ENCODE peak calls at places on chromosome 2, in four cellular contexts. One of them, this sample, is unnamed. For H3K4me1, the result is how much of the 10 kb centered on the place peaks cover.

GRCh38 chr2:218031771-218032257 is 29.0 kb upstream of the TNS1 start:
- DNase-seq in GM23248: no peak
- DNase-seq in PC-3: no peak
- DNase-seq in right lobe of liver: no peak
- DNase-seq in this sample: no peak

GRCh38 chr2:95323347-95324155 is 26.4 kb downstream of the KCNIP3 start:
- DNase-seq in GM23248: peak
- DNase-seq in PC-3: peak
- DNase-seq in right lobe of liver: no peak
- DNase-seq in this sample: peak

GRCh38 chr2:176494949-176495353 is 225.7 kb downstream of the MTX2 start:
- DNase-seq in GM23248: peak
- DNase-seq in PC-3: no peak
- DNase-seq in right lobe of liver: no peak
- DNase-seq in this sample: peak

GRCh38 chr2:3244486-3244885 is 133.1 kb downstream of the EIPR1 start:
- DNase-seq in GM23248: no peak
- DNase-seq in PC-3: no peak
- DNase-seq in right lobe of liver: no peak
- DNase-seq in this sample: no peak

GRCh38 chr2:119253114-119253702 is 29.6 kb downstream of the STEAP3 start:
- DNase-seq in GM23248: peak
- DNase-seq in PC-3: peak
- DNase-seq in right lobe of liver: no peak
- DNase-seq in this sample: no peak

GRCh38 chr2:122683018-122683417 is 927.6 kb downstream of the TSN start:
- DNase-seq in GM23248: no peak
- DNase-seq in PC-3: peak
- DNase-seq in right lobe of liver: no peak
- DNase-seq in this sample: no peak

GRCh38 chr2:68913359-68913758 is 39.3 kb downstream of the GKN2 start:
- DNase-seq in GM23248: no peak
- DNase-seq in PC-3: no peak
- DNase-seq in right lobe of liver: no peak
- DNase-seq in this sample: no peak

GRCh38 chr2:58054264-58054663 is 7.7 kb downstream of the VRK2 start:
- DNase-seq in GM23248: peak
- DNase-seq in PC-3: no peak
- DNase-seq in right lobe of liver: no peak
- DNase-seq in this sample: no peak

GRCh38 chr2:208306291-208306690 is 40.2 kb downstream of the PIKFYVE start:
- DNase-seq in GM23248: peak
- DNase-seq in PC-3: no peak
- DNase-seq in right lobe of liver: no peak
- DNase-seq in this sample: no peak

GRCh38 chr2:223918671-223919134 is 26.4 kb downstream of the WDFY1 start:
- DNase-seq in GM23248: no peak
- DNase-seq in PC-3: no peak
- DNase-seq in right lobe of liver: no peak
- DNase-seq in this sample: no peak

GRCh38 chr2:73852020-73852419 is 23.3 kb downstream of the STAMBP start:
- DNase-seq in GM23248: peak
- DNase-seq in PC-3: peak
- DNase-seq in right lobe of liver: no peak
- DNase-seq in this sample: no peak

GRCh38 chr2:239440511-239440959 is 39.7 kb upstream of the HDAC4 start:
- DNase-seq in GM23248: peak
- DNase-seq in PC-3: no peak
- DNase-seq in right lobe of liver: no peak
- DNase-seq in this sample: no peak

GRCh38 chr2:143229411-143229810 is 100.2 kb downstream of the ARHGAP15 start:
- DNase-seq in GM23248: no peak
- DNase-seq in PC-3: no peak
- DNase-seq in right lobe of liver: no peak
- DNase-seq in this sample: no peak

GRCh38 chr2:27171351-27171848 is 22.6 kb downstream of the TCF23 start:
- DNase-seq in GM23248: peak
- DNase-seq in PC-3: no peak
- DNase-seq in right lobe of liver: peak
- DNase-seq in this sample: no peak

GRCh38 chr2:46555646-46556205 is 76.4 kb downstream of the TMEM247 start:
- DNase-seq in GM23248: no peak
- DNase-seq in PC-3: no peak
- DNase-seq in right lobe of liver: no peak
- DNase-seq in this sample: no peak

GRCh38 chr2:46410273-46411244 is 68.8 kb upstream of the TMEM247 start:
- DNase-seq in GM23248: no peak
- DNase-seq in PC-3: no peak
- DNase-seq in right lobe of liver: peak
- DNase-seq in this sample: no peak

GRCh38 chr2:49306925-49307324 is 152.6 kb upstream of the FSHR start:
- DNase-seq in GM23248: no peak
- DNase-seq in PC-3: no peak
- DNase-seq in right lobe of liver: no peak
- DNase-seq in this sample: no peak

GRCh38 chr2:162748566-162749215 is 89.9 kb downstream of the KCNH7 start:
- DNase-seq in GM23248: no peak
- DNase-seq in PC-3: no peak
- DNase-seq in right lobe of liver: no peak
- DNase-seq in this sample: no peak

GRCh38 chr2:68253211-68254068 is 1.1 kb upstream of the PPP3R1 start:
- DNase-seq in GM23248: peak
- DNase-seq in PC-3: peak
- DNase-seq in right lobe of liver: no peak
- DNase-seq in this sample: no peak

GRCh38 chr2:135963841-135964240 is 21.6 kb downstream of the DARS1 start:
- DNase-seq in GM23248: no peak
- DNase-seq in PC-3: no peak
- DNase-seq in right lobe of liver: no peak
- DNase-seq in this sample: peak

GRCh38 chr2:148959745-148960144 is 78.8 kb upstream of the LYPD6B start:
- DNase-seq in GM23248: no peak
- DNase-seq in PC-3: no peak
- DNase-seq in right lobe of liver: no peak
- DNase-seq in this sample: no peak

GRCh38 chr2:231104115-231104713 is 20.6 kb downstream of the HTR2B start:
- DNase-seq in GM23248: peak
- DNase-seq in PC-3: peak
- DNase-seq in right lobe of liver: no peak
- DNase-seq in this sample: peak

GRCh38 chr2:105796791-105797190 is 52.1 kb downstream of the NCK2 start:
- DNase-seq in GM23248: peak
- DNase-seq in PC-3: no peak
- DNase-seq in right lobe of liver: no peak
- DNase-seq in this sample: no peak
- H3K4me1 ChIP-seq in GM23248: under half
- H3K4me1 ChIP-seq in PC-3: under half
- H3K4me1 ChIP-seq in right lobe of liver: under half
- H3K4me1 ChIP-seq in this sample: half or more

GRCh38 chr2:42959993-42960834 is 167.8 kb upstream of the HAAO start:
- DNase-seq in GM23248: no peak
- DNase-seq in PC-3: no peak
- DNase-seq in right lobe of liver: peak
- DNase-seq in this sample: no peak

GRCh38 chr2:42959148-42959992 is 167.0 kb upstream of the HAAO start:
- DNase-seq in GM23248: peak
- DNase-seq in PC-3: no peak
- DNase-seq in right lobe of liver: peak
- DNase-seq in this sample: no peak

GRCh38 chr2:42957109-42958035 is 165.0 kb upstream of the HAAO start:
- DNase-seq in GM23248: no peak
- DNase-seq in PC-3: peak
- DNase-seq in right lobe of liver: no peak
- DNase-seq in this sample: no peak

GRCh38 chr2:42960835-42961165 is 168.4 kb upstream of the HAAO start:
- DNase-seq in GM23248: peak
- DNase-seq in PC-3: no peak
- DNase-seq in right lobe of liver: no peak
- DNase-seq in this sample: no peak

DNA sequence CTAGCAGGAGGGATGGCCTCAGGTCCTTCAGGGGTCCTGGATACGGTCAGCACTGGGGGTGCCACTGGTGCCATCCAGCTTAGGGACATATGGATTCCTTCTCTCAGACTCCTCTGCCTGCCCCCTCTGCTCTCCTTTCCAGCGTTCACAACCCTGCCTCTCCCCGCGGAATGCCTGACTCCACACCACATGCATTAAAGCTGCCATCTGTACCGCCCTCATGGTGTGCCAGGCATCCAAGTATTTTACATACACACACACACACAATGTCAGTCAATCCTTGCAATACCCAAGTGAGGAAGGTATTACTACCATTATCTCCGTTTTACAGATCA is 165.6 kb upstream of the HAAO start:
- DNase-seq in GM23248: no peak
- DNase-seq in PC-3: no peak
- DNase-seq in right lobe of liver: no peak
- DNase-seq in this sample: no peak
- H3K4me1 ChIP-seq in GM23248: under half
- H3K4me1 ChIP-seq in PC-3: under half
- H3K4me1 ChIP-seq in right lobe of liver: under half
- H3K4me1 ChIP-seq in this sample: under half

DNA sequence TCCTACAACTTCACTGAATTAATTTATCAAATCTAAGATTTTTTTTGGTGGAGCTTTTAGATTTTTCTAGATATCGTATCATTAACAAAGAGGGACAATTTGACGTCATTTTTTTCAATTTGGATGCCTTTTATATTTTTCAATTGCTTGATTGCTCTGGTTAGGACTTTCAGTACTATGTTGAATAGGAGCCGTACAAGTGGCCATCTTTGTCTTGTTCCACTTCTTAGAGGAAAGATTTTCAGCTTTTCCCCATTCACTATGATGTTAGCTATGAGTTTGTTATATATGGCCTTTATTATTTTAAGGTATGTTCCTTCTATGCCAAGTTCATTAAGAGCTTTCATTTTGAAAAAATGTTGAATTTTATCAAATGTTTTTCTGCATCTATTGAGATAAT is 86.4 kb upstream of the MYCN start:
- DNase-seq in GM23248: no peak
- DNase-seq in PC-3: no peak
- DNase-seq in right lobe of liver: no peak
- DNase-seq in this sample: no peak
- H3K4me1 ChIP-seq in GM23248: under half
- H3K4me1 ChIP-seq in PC-3: under half
- H3K4me1 ChIP-seq in right lobe of liver: under half
- H3K4me1 ChIP-seq in this sample: under half

DNA sequence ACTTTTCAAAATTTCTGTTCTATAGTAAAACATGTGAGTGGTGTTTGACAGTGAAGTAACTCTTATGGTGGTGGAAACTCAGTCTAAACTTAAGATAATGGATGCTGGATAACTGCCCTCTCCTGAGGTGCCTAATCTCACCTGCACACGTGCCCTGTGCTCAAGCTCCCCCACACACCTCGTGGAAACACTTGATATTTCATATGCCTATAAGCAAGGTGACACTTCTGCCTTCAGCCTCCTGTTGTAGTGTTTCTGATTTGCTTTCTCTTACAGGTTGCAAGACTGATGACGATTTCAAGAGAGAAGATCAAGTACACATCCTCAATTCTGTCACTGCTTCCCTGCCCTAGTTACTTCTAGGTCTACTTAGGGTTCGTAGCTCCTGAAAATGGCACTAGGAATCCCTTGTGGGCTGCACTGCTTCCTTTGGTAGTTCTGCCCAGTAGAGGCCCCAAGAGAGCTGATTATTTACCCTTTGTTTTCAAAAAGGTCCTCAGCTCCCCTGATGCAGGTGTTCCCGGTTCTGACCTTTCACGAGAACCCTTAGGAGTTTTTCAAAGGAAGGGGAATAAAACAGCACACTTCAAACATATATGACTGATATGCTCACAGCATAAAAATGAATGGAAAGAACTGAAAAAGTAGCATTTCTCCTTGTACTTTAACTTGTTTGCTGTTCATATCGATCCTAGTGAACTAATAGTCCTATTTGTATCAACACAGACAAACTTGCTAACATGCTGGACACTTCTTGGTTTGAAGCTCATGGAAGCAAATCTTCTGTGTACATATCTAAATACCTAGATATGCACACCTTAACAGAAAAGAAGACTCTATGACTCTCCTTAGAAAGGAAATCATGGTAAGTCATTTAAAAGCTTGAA is 6.7 kb downstream of the CAVIN2 start:
- DNase-seq in GM23248: no peak
- DNase-seq in PC-3: no peak
- DNase-seq in right lobe of liver: no peak
- DNase-seq in this sample: no peak
- H3K4me1 ChIP-seq in GM23248: under half
- H3K4me1 ChIP-seq in PC-3: under half
- H3K4me1 ChIP-seq in right lobe of liver: under half
- H3K4me1 ChIP-seq in this sample: under half

DNA sequence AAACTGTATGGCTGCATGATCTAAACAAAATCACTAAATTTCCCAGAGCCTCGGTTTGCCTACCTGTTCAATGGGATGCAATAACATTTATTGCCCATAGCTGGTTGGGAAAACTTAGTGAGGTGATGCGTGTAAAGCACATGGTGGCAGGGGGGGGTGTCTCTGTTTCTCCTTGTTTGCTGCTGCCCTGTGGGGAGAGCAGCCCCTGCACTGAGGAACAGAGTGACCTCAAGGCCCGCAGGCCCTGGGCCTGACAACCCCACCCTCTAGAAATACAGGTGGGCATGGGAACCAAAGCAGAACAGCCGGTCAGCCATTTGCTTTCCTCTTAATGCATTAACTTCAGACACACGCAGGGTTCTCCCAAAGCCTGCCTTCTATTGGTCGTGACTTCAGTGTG is 55.1 kb upstream of the SLC66A3 start:
- DNase-seq in GM23248: no peak
- DNase-seq in PC-3: no peak
- DNase-seq in right lobe of liver: no peak
- DNase-seq in this sample: no peak
- H3K4me1 ChIP-seq in GM23248: under half
- H3K4me1 ChIP-seq in PC-3: under half
- H3K4me1 ChIP-seq in right lobe of liver: under half
- H3K4me1 ChIP-seq in this sample: under half

This sample was measured in left lung.